ENCODE peak calls at places on chromosome 7, in eight cellular contexts. One of them, this sample, is unnamed.

GRCh38 chr7:85176197-85176596 is 10.7 kb downstream of the SEMA3D start:
- DNase-seq in activated CD4-positive, alpha-beta memory T cell treated with anti-CD3 and anti-CD28 coated beads for 36 hours: no peak
- DNase-seq in dorsolateral prefrontal cortex: no peak
- DNase-seq in naive thymus-derived CD8-positive, alpha-beta T cell: no peak
- DNase-seq in endothelial cell of umbilical vein: peak
- DNase-seq in fibroblast of the aortic adventitia: peak
- DNase-seq in AG10803: peak
- DNase-seq in activated T-cell treated with anti-CD3 and anti-CD28 coated beads, Interleukin-2, amount 50 U/mL, for 72 hours: no peak
- DNase-seq in this sample: no peak

GRCh38 chr7:108299251-108300014 is 156.8 kb downstream of the NRCAM start:
- DNase-seq in activated CD4-positive, alpha-beta memory T cell treated with anti-CD3 and anti-CD28 coated beads for 36 hours: no peak
- DNase-seq in dorsolateral prefrontal cortex: no peak
- DNase-seq in naive thymus-derived CD8-positive, alpha-beta T cell: no peak
- DNase-seq in endothelial cell of umbilical vein: peak
- DNase-seq in fibroblast of the aortic adventitia: peak
- DNase-seq in AG10803: no peak
- DNase-seq in activated T-cell treated with anti-CD3 and anti-CD28 coated beads, Interleukin-2, amount 50 U/mL, for 72 hours: no peak
- DNase-seq in this sample: no peak

GRCh38 chr7:101612885-101613490 is 16.1 kb downstream of the MYL10 start:
- DNase-seq in activated CD4-positive, alpha-beta memory T cell treated with anti-CD3 and anti-CD28 coated beads for 36 hours: no peak
- DNase-seq in dorsolateral prefrontal cortex: no peak
- DNase-seq in naive thymus-derived CD8-positive, alpha-beta T cell: no peak
- DNase-seq in endothelial cell of umbilical vein: no peak
- DNase-seq in fibroblast of the aortic adventitia: no peak
- DNase-seq in AG10803: no peak
- DNase-seq in activated T-cell treated with anti-CD3 and anti-CD28 coated beads, Interleukin-2, amount 50 U/mL, for 72 hours: no peak
- DNase-seq in this sample: no peak

GRCh38 chr7:122010116-122010515 is 133.9 kb downstream of the AASS start:
- DNase-seq in activated CD4-positive, alpha-beta memory T cell treated with anti-CD3 and anti-CD28 coated beads for 36 hours: no peak
- DNase-seq in dorsolateral prefrontal cortex: no peak
- DNase-seq in naive thymus-derived CD8-positive, alpha-beta T cell: no peak
- DNase-seq in endothelial cell of umbilical vein: no peak
- DNase-seq in fibroblast of the aortic adventitia: no peak
- DNase-seq in AG10803: no peak
- DNase-seq in activated T-cell treated with anti-CD3 and anti-CD28 coated beads, Interleukin-2, amount 50 U/mL, for 72 hours: no peak
- DNase-seq in this sample: no peak

GRCh38 chr7:104627516-104627915 is 299.1 kb downstream of the LHFPL3 start:
- DNase-seq in activated CD4-positive, alpha-beta memory T cell treated with anti-CD3 and anti-CD28 coated beads for 36 hours: peak
- DNase-seq in dorsolateral prefrontal cortex: no peak
- DNase-seq in naive thymus-derived CD8-positive, alpha-beta T cell: no peak
- DNase-seq in endothelial cell of umbilical vein: peak
- DNase-seq in fibroblast of the aortic adventitia: peak
- DNase-seq in AG10803: peak
- DNase-seq in activated T-cell treated with anti-CD3 and anti-CD28 coated beads, Interleukin-2, amount 50 U/mL, for 72 hours: no peak
- DNase-seq in this sample: no peak

GRCh38 chr7:141071260-141071854 is 2.5 kb upstream of the TMEM178B start:
- DNase-seq in activated CD4-positive, alpha-beta memory T cell treated with anti-CD3 and anti-CD28 coated beads for 36 hours: peak
- DNase-seq in dorsolateral prefrontal cortex: peak
- DNase-seq in naive thymus-derived CD8-positive, alpha-beta T cell: peak
- DNase-seq in endothelial cell of umbilical vein: no peak
- DNase-seq in fibroblast of the aortic adventitia: peak
- DNase-seq in AG10803: no peak
- DNase-seq in activated T-cell treated with anti-CD3 and anti-CD28 coated beads, Interleukin-2, amount 50 U/mL, for 72 hours: peak
- DNase-seq in this sample: peak

GRCh38 chr7:147523056-147523455 is 1067.5 kb upstream of the C7orf33 start:
- DNase-seq in activated CD4-positive, alpha-beta memory T cell treated with anti-CD3 and anti-CD28 coated beads for 36 hours: no peak
- DNase-seq in dorsolateral prefrontal cortex: no peak
- DNase-seq in naive thymus-derived CD8-positive, alpha-beta T cell: no peak
- DNase-seq in endothelial cell of umbilical vein: no peak
- DNase-seq in fibroblast of the aortic adventitia: peak
- DNase-seq in AG10803: peak
- DNase-seq in activated T-cell treated with anti-CD3 and anti-CD28 coated beads, Interleukin-2, amount 50 U/mL, for 72 hours: no peak
- DNase-seq in this sample: no peak

GRCh38 chr7:124497209-124497608 is 268.4 kb downstream of the GPR37 start:
- DNase-seq in activated CD4-positive, alpha-beta memory T cell treated with anti-CD3 and anti-CD28 coated beads for 36 hours: no peak
- DNase-seq in dorsolateral prefrontal cortex: no peak
- DNase-seq in naive thymus-derived CD8-positive, alpha-beta T cell: no peak
- DNase-seq in endothelial cell of umbilical vein: no peak
- DNase-seq in fibroblast of the aortic adventitia: no peak
- DNase-seq in AG10803: no peak
- DNase-seq in activated T-cell treated with anti-CD3 and anti-CD28 coated beads, Interleukin-2, amount 50 U/mL, for 72 hours: no peak
- DNase-seq in this sample: no peak

GRCh38 chr7:73894851-73895441 is 34.0 kb downstream of the TMEM270 start:
- DNase-seq in activated CD4-positive, alpha-beta memory T cell treated with anti-CD3 and anti-CD28 coated beads for 36 hours: no peak
- DNase-seq in dorsolateral prefrontal cortex: no peak
- DNase-seq in naive thymus-derived CD8-positive, alpha-beta T cell: no peak
- DNase-seq in endothelial cell of umbilical vein: no peak
- DNase-seq in fibroblast of the aortic adventitia: peak
- DNase-seq in AG10803: peak
- DNase-seq in activated T-cell treated with anti-CD3 and anti-CD28 coated beads, Interleukin-2, amount 50 U/mL, for 72 hours: no peak
- DNase-seq in this sample: no peak

GRCh38 chr7:22858274-22858639 is 35.6 kb upstream of the TOMM7 start:
- DNase-seq in activated CD4-positive, alpha-beta memory T cell treated with anti-CD3 and anti-CD28 coated beads for 36 hours: no peak
- DNase-seq in dorsolateral prefrontal cortex: no peak
- DNase-seq in naive thymus-derived CD8-positive, alpha-beta T cell: no peak
- DNase-seq in endothelial cell of umbilical vein: no peak
- DNase-seq in fibroblast of the aortic adventitia: no peak
- DNase-seq in AG10803: no peak
- DNase-seq in activated T-cell treated with anti-CD3 and anti-CD28 coated beads, Interleukin-2, amount 50 U/mL, for 72 hours: no peak
- DNase-seq in this sample: no peak

GRCh38 chr7:141238546-141239218 is 164.8 kb downstream of the TMEM178B start:
- DNase-seq in activated CD4-positive, alpha-beta memory T cell treated with anti-CD3 and anti-CD28 coated beads for 36 hours: no peak
- DNase-seq in dorsolateral prefrontal cortex: no peak
- DNase-seq in naive thymus-derived CD8-positive, alpha-beta T cell: no peak
- DNase-seq in endothelial cell of umbilical vein: no peak
- DNase-seq in fibroblast of the aortic adventitia: no peak
- DNase-seq in AG10803: no peak
- DNase-seq in activated T-cell treated with anti-CD3 and anti-CD28 coated beads, Interleukin-2, amount 50 U/mL, for 72 hours: no peak
- DNase-seq in this sample: no peak

GRCh38 chr7:101575731-101576130 is 53.4 kb downstream of the MYL10 start:
- DNase-seq in activated CD4-positive, alpha-beta memory T cell treated with anti-CD3 and anti-CD28 coated beads for 36 hours: no peak
- DNase-seq in dorsolateral prefrontal cortex: no peak
- DNase-seq in naive thymus-derived CD8-positive, alpha-beta T cell: no peak
- DNase-seq in endothelial cell of umbilical vein: no peak
- DNase-seq in fibroblast of the aortic adventitia: no peak
- DNase-seq in AG10803: peak
- DNase-seq in activated T-cell treated with anti-CD3 and anti-CD28 coated beads, Interleukin-2, amount 50 U/mL, for 72 hours: no peak
- DNase-seq in this sample: no peak

GRCh38 chr7:101189109-101189508 is 9.0 kb upstream of the NAT16 start:
- DNase-seq in activated CD4-positive, alpha-beta memory T cell treated with anti-CD3 and anti-CD28 coated beads for 36 hours: no peak
- DNase-seq in dorsolateral prefrontal cortex: no peak
- DNase-seq in naive thymus-derived CD8-positive, alpha-beta T cell: no peak
- DNase-seq in endothelial cell of umbilical vein: no peak
- DNase-seq in fibroblast of the aortic adventitia: no peak
- DNase-seq in AG10803: no peak
- DNase-seq in activated T-cell treated with anti-CD3 and anti-CD28 coated beads, Interleukin-2, amount 50 U/mL, for 72 hours: no peak
- DNase-seq in this sample: no peak

GRCh38 chr7:94654764-94655561 is 970 bp downstream of the SGCE start:
- DNase-seq in activated CD4-positive, alpha-beta memory T cell treated with anti-CD3 and anti-CD28 coated beads for 36 hours: peak
- DNase-seq in dorsolateral prefrontal cortex: no peak
- DNase-seq in naive thymus-derived CD8-positive, alpha-beta T cell: peak
- DNase-seq in endothelial cell of umbilical vein: peak
- DNase-seq in fibroblast of the aortic adventitia: peak
- DNase-seq in AG10803: peak
- DNase-seq in activated T-cell treated with anti-CD3 and anti-CD28 coated beads, Interleukin-2, amount 50 U/mL, for 72 hours: no peak
- DNase-seq in this sample: no peak

GRCh38 chr7:5429857-5430611 is 6.4 kb upstream of the TNRC18 start:
- DNase-seq in activated CD4-positive, alpha-beta memory T cell treated with anti-CD3 and anti-CD28 coated beads for 36 hours: peak
- DNase-seq in dorsolateral prefrontal cortex: no peak
- DNase-seq in naive thymus-derived CD8-positive, alpha-beta T cell: no peak
- DNase-seq in endothelial cell of umbilical vein: no peak
- DNase-seq in fibroblast of the aortic adventitia: peak
- DNase-seq in AG10803: peak
- DNase-seq in activated T-cell treated with anti-CD3 and anti-CD28 coated beads, Interleukin-2, amount 50 U/mL, for 72 hours: peak
- DNase-seq in this sample: no peak

GRCh38 chr7:84113286-84113685 is 81.3 kb downstream of the SEMA3A start:
- DNase-seq in activated CD4-positive, alpha-beta memory T cell treated with anti-CD3 and anti-CD28 coated beads for 36 hours: no peak
- DNase-seq in dorsolateral prefrontal cortex: no peak
- DNase-seq in naive thymus-derived CD8-positive, alpha-beta T cell: no peak
- DNase-seq in endothelial cell of umbilical vein: peak
- DNase-seq in fibroblast of the aortic adventitia: no peak
- DNase-seq in AG10803: peak
- DNase-seq in activated T-cell treated with anti-CD3 and anti-CD28 coated beads, Interleukin-2, amount 50 U/mL, for 72 hours: no peak
- DNase-seq in this sample: no peak